ENCODE peak calls at places on chromosome 18, in four cellular contexts. Z, D, H and S are unnamed samples.
A peak's percentile ranks its signal among the peaks of the same experiment; 100 is the strongest.

GRCh38 chr18:68699043-68699442 is 15.9 kb downstream of the TMX3 start:
- DNase-seq in D (no peak), Z (no peak), H (no peak), S (no peak)

GRCh38 chr18:44986933-44987332 is 306.2 kb downstream of the SETBP1 start:
- DNase-seq in D (no peak), Z (no peak), H (no peak), S (no peak)

GRCh38 chr18:51051105-51051712 is 21.2 kb downstream of the SMAD4 start:
- DNase-seq in Z (no peak), H (peak; percentile 33), D (no peak), S (peak; percentile 38)

GRCh38 chr18:55588001-55588875 is at the start of gene TCF4:
- DNase-seq in H (no peak), Z (peak; percentile 60), D (no peak), S (no peak)

GRCh38 chr18:2325308-2325849 is 245.9 kb downstream of the METTL4 start:
- DNase-seq in Z (peak; percentile 37), D (no peak), H (no peak), S (no peak)

GRCh38 chr18:22214731-22215528 is 45.5 kb downstream of the GATA6 start:
- DNase-seq in Z (no peak), D (no peak), H (no peak), S (no peak)

GRCh38 chr18:44668280-44668975 is 12.3 kb upstream of the SETBP1 start:
- DNase-seq in D (no peak), Z (no peak), H (no peak), S (no peak)

GRCh38 chr18:56067216-56067611 is 479.2 kb upstream of the TCF4 start:
- DNase-seq in Z (no peak), D (no peak), H (no peak), S (no peak)

GRCh38 chr18:52869942-52870907 is 530.2 kb downstream of the DCC start:
- DNase-seq in Z (no peak), H (no peak), D (peak; percentile 21), S (no peak)

GRCh38 chr18:79123948-79124347 is 54.8 kb downstream of the ATP9B start:
- DNase-seq in Z (no peak), D (no peak), H (no peak), S (no peak)

GRCh38 chr18:74082476-74083070 is 65.1 kb downstream of the FBXO15 start:
- DNase-seq in Z (no peak), D (peak; percentile 59), H (peak; percentile 65), S (peak; percentile 24)

GRCh38 chr18:13302611-13303267 is 84.2 kb downstream of the LDLRAD4 start:
- DNase-seq in Z (no peak), H (no peak), D (no peak), S (no peak)

GRCh38 chr18:3283253-3283863 is 21.4 kb downstream of the MYL12B start:
- DNase-seq in D (no peak), H (no peak), Z (no peak), S (no peak)

GRCh38 chr18:36372902-36373301 is 75.4 kb downstream of the FHOD3 start:
- DNase-seq in H (no peak), Z (no peak), D (no peak), S (no peak)

GRCh38 chr18:28834889-28835288 is 658.0 kb upstream of the CDH2 start:
- DNase-seq in Z (no peak), H (no peak), D (no peak), S (no peak)

GRCh38 chr18:24497052-24497754 is 36.8 kb downstream of the HRH4 start:
- DNase-seq in H (no peak), Z (no peak), D (no peak), S (no peak)

GRCh38 chr18:10405014-10405493 is 49.4 kb upstream of the APCDD1 start:
- DNase-seq in D (no peak), Z (no peak), H (no peak), S (no peak)
- TF ChIP-seq POLR2AphosphoS5 in D (no peak), Z (no peak), H (no peak), S (no peak)

GRCh38 chr18:318791-319291 is 51.0 kb upstream of the THOC1 start:
- DNase-seq in H (no peak), Z (no peak), D (no peak), S (no peak)
- TF ChIP-seq FOSL1 in H (no peak), Z (no peak), D (no peak), S (no peak)

GRCh38 chr18:23282437-23282781 is 147.1 kb downstream of the CABLES1 start:
- DNase-seq in Z (no peak), D (no peak), H (no peak), S (no peak)

GRCh38 chr18:23280844-23281243 is 145.6 kb downstream of the CABLES1 start:
- DNase-seq in H (no peak), Z (no peak), D (no peak), S (no peak)

GRCh38 chr18:23281626-23282436 is 146.5 kb downstream of the CABLES1 start:
- DNase-seq in D (no peak), Z (no peak), H (no peak), S (peak; percentile 35)

GRCh38 chr18:23283933-23284430 is 148.7 kb downstream of the CABLES1 start:
- DNase-seq in H (peak; percentile 65), Z (no peak), D (peak; percentile 69), S (peak; percentile 65)

DNA sequence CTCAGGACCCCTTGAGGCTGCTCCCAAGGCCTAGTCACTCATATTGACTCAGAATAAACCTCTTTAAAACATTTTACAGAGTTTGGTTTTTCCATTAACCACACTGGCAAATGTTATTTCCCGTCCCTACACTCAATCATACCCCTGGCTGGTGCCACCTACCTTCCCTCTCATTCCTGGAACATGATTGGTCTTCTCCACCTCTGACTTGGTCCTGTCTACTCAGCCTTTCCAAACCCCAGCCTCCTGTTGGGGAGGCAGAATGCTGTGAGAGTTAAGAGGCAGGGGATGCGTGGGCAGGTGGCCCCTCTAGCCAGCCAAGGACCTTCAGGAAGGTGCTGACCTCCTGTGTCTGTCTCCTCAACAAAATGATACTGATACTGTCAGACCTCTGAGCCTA is 149.3 kb downstream of the CABLES1 start:
- DNase-seq in H (no peak), D (no peak), Z (no peak), S (no peak)
- TF ChIP-seq POLR2AphosphoS5 in H (no peak), D (no peak), Z (no peak), S (no peak)

GRCh38 chr18:63257453-63257852 is 62.1 kb downstream of the BCL2 start:
- DNase-seq in H (no peak), Z (no peak), D (no peak), S (no peak)
- TF ChIP-seq FOSL1 in H (no peak), Z (no peak), D (no peak), S (no peak)

GRCh38 chr18:58325521-58325908 is 281.5 kb downstream of the NEDD4L start:
- DNase-seq in Z (no peak), D (no peak), H (no peak), S (no peak)
- TF ChIP-seq POLR2AphosphoS5 in Z (no peak), D (no peak), H (no peak), S (no peak)

GRCh38 chr18:456361-456821 is 44.1 kb downstream of the COLEC12 start:
- DNase-seq in H (no peak), Z (no peak), D (no peak), S (no peak)

GRCh38 chr18:457533-457932 is 43.0 kb downstream of the COLEC12 start:
- DNase-seq in H (no peak), D (no peak), Z (no peak), S (no peak)

GRCh38 chr18:457120-457519 is 43.4 kb downstream of the COLEC12 start:
- DNase-seq in D (no peak), Z (no peak), H (no peak), S (no peak)

GRCh38 chr18:459801-460200 is 40.7 kb downstream of the COLEC12 start:
- DNase-seq in H (no peak), Z (no peak), D (no peak), S (no peak)

GRCh38 chr18:458016-458415 is 42.5 kb downstream of the COLEC12 start:
- DNase-seq in D (no peak), Z (no peak), H (no peak), S (no peak)
- TF ChIP-seq FOSL1 in D (no peak), Z (no peak), H (no peak), S (no peak)

GRCh38 chr18:7307018-7307417 is 76.1 kb downstream of the LRRC30 start:
- DNase-seq in H (no peak), D (no peak), Z (no peak), S (no peak)

GRCh38 chr18:7303751-7304370 is 73.0 kb downstream of the LRRC30 start:
- DNase-seq in Z (no peak), D (no peak), H (no peak), S (no peak)

GRCh38 chr18:7305416-7305815 is 74.5 kb downstream of the LRRC30 start:
- DNase-seq in D (no peak), H (no peak), Z (no peak), S (no peak)

GRCh38 chr18:7300971-7301553 is 70.2 kb downstream of the LRRC30 start:
- DNase-seq in Z (no peak), D (no peak), H (peak; percentile 45), S (no peak)

GRCh38 chr18:7303306-7303705 is 72.4 kb downstream of the LRRC30 start:
- DNase-seq in H (no peak), D (no peak), Z (no peak), S (no peak)
- TF ChIP-seq POLR2AphosphoS5 in H (no peak), D (no peak), Z (no peak), S (no peak)

GRCh38 chr18:76589309-76589708 is 94.3 kb upstream of the ZNF516 start:
- DNase-seq in D (no peak), Z (no peak), H (no peak), S (no peak)
- TF ChIP-seq FOSL1 in D (no peak), Z (no peak), H (no peak), S (no peak)